ENCODE peak calls at places on chromosomes 7 and 10, in six cellular contexts. One of them, this sample, is unnamed.

GRCh38 chr10:115720121-115720520 is 552.9 kb downstream of the GFRA1 start:
- DNase-seq in H9: no peak
- DNase-seq in WTC11: no peak
- DNase-seq in body of pancreas: no peak
- DNase-seq in NB4: no peak
- DNase-seq in IMR-90: no peak
- DNase-seq in this sample: no peak

GRCh38 chr10:100346351-100346764 is 675 bp upstream of the SCD start:
- DNase-seq in NB4: peak
- DNase-seq in body of pancreas: peak
- DNase-seq in H9: peak
- DNase-seq in IMR-90: peak
- DNase-seq in WTC11: peak
- DNase-seq in this sample: peak

GRCh38 chr7:70951271-70951962 is 180.5 kb upstream of the GALNT17 start:
- DNase-seq in IMR-90: no peak
- DNase-seq in body of pancreas: no peak
- DNase-seq in H9: peak
- DNase-seq in NB4: no peak
- DNase-seq in WTC11: no peak
- DNase-seq in this sample: no peak

GRCh38 chr10:125123363-125124113 is 36.8 kb downstream of the CTBP2 start:
- DNase-seq in NB4: no peak
- DNase-seq in H9: no peak
- DNase-seq in IMR-90: peak
- DNase-seq in WTC11: no peak
- DNase-seq in body of pancreas: peak
- DNase-seq in this sample: no peak

GRCh38 chr10:33134011-33134751 is 176.2 kb upstream of the ITGB1 start:
- DNase-seq in H9: no peak
- DNase-seq in body of pancreas: peak
- DNase-seq in WTC11: no peak
- DNase-seq in IMR-90: peak
- DNase-seq in NB4: peak
- DNase-seq in this sample: no peak

GRCh38 chr10:49076741-49077521 is 38.4 kb downstream of the VSTM4 start:
- DNase-seq in H9: no peak
- DNase-seq in WTC11: no peak
- DNase-seq in body of pancreas: no peak
- DNase-seq in IMR-90: no peak
- DNase-seq in NB4: no peak
- DNase-seq in this sample: no peak

GRCh38 chr10:132987671-132988571 is 45.6 kb upstream of the CFAP46 start:
- DNase-seq in NB4: peak
- DNase-seq in H9: no peak
- DNase-seq in IMR-90: peak
- DNase-seq in body of pancreas: no peak
- DNase-seq in WTC11: no peak
- DNase-seq in this sample: peak

GRCh38 chr7:30091431-30092386 is 43.1 kb upstream of the MTURN start:
- DNase-seq in IMR-90: peak
- DNase-seq in NB4: no peak
- DNase-seq in WTC11: no peak
- DNase-seq in body of pancreas: no peak
- DNase-seq in H9: no peak
- DNase-seq in this sample: no peak

GRCh38 chr7:3495530-3495929 is 194.5 kb downstream of the SDK1 start:
- DNase-seq in H9: no peak
- DNase-seq in body of pancreas: no peak
- DNase-seq in NB4: no peak
- DNase-seq in IMR-90: no peak
- DNase-seq in WTC11: no peak
- DNase-seq in this sample: peak

GRCh38 chr7:104231054-104232046 is 23.5 kb upstream of the ORC5 start:
- DNase-seq in WTC11: peak
- DNase-seq in NB4: peak
- DNase-seq in H9: peak
- DNase-seq in IMR-90: peak
- DNase-seq in body of pancreas: peak
- DNase-seq in this sample: peak

GRCh38 chr7:142298631-142299030 is 40.8 kb upstream of the PRSS58 start:
- DNase-seq in NB4: peak
- DNase-seq in H9: no peak
- DNase-seq in IMR-90: no peak
- DNase-seq in body of pancreas: no peak
- DNase-seq in WTC11: no peak
- DNase-seq in this sample: no peak

GRCh38 chr7:93179173-93179572 is 31.0 kb upstream of the SAMD9L start:
- DNase-seq in WTC11: no peak
- DNase-seq in NB4: no peak
- DNase-seq in H9: no peak
- DNase-seq in IMR-90: no peak
- DNase-seq in body of pancreas: no peak
- DNase-seq in this sample: no peak

GRCh38 chr7:37069336-37069735 is 345.0 kb upstream of the AOAH start:
- DNase-seq in WTC11: no peak
- DNase-seq in body of pancreas: no peak
- DNase-seq in IMR-90: no peak
- DNase-seq in NB4: no peak
- DNase-seq in H9: no peak
- DNase-seq in this sample: no peak
- TF ChIP-seq CTCF in WTC11: no peak
- TF ChIP-seq CTCF in body of pancreas: no peak
- TF ChIP-seq CTCF in IMR-90: no peak
- TF ChIP-seq CTCF in NB4: no peak
- TF ChIP-seq CTCF in H9: no peak
- TF ChIP-seq CTCF in this sample: no peak

GRCh38 chr7:1640376-1641172 is 29.5 kb upstream of the ELFN1 start:
- DNase-seq in IMR-90: no peak
- DNase-seq in NB4: no peak
- DNase-seq in body of pancreas: no peak
- DNase-seq in WTC11: no peak
- DNase-seq in H9: no peak
- DNase-seq in this sample: no peak
- TF ChIP-seq CTCF in IMR-90: no peak
- TF ChIP-seq CTCF in NB4: peak
- TF ChIP-seq CTCF in body of pancreas: no peak
- TF ChIP-seq CTCF in WTC11: peak
- TF ChIP-seq CTCF in H9: peak
- TF ChIP-seq CTCF in this sample: no peak

GRCh38 chr7:68421712-68422111 is 1176.6 kb upstream of the AUTS2 start:
- DNase-seq in WTC11: no peak
- DNase-seq in NB4: no peak
- DNase-seq in body of pancreas: no peak
- DNase-seq in IMR-90: no peak
- DNase-seq in H9: no peak
- DNase-seq in this sample: no peak

GRCh38 chr7:68420342-68420750 is 1177.9 kb upstream of the AUTS2 start:
- DNase-seq in NB4: no peak
- DNase-seq in body of pancreas: no peak
- DNase-seq in IMR-90: no peak
- DNase-seq in H9: no peak
- DNase-seq in WTC11: no peak
- DNase-seq in this sample: no peak

GRCh38 chr7:68429376-68430117 is 1168.7 kb upstream of the AUTS2 start:
- DNase-seq in NB4: no peak
- DNase-seq in IMR-90: no peak
- DNase-seq in WTC11: no peak
- DNase-seq in body of pancreas: no peak
- DNase-seq in H9: no peak
- DNase-seq in this sample: no peak

GRCh38 chr7:68424643-68425297 is 1173.5 kb upstream of the AUTS2 start:
- DNase-seq in IMR-90: no peak
- DNase-seq in NB4: no peak
- DNase-seq in WTC11: no peak
- DNase-seq in H9: no peak
- DNase-seq in body of pancreas: no peak
- DNase-seq in this sample: no peak

DNA sequence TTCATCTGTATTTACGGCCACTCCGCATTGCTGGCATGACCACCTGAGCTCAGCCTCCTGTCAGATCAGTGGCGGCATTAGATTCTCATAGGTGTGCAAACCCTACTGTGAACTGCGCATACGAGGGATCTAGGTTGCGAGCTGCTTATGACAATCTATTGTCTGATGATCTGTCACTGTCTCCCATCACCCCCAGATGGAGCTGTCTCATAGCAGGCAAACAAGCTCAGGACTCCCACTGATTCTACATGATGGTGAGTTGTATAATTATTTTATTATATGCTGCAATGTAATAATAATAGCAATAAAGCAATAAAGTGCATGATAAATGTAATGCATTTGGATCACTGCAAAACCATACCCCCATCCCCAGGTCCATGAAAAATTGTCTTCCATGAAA is 1172.9 kb upstream of the AUTS2 start:
- DNase-seq in WTC11: no peak
- DNase-seq in NB4: no peak
- DNase-seq in IMR-90: no peak
- DNase-seq in H9: no peak
- DNase-seq in body of pancreas: no peak
- DNase-seq in this sample: no peak
- TF ChIP-seq CTCF in WTC11: no peak
- TF ChIP-seq CTCF in NB4: peak
- TF ChIP-seq CTCF in IMR-90: no peak
- TF ChIP-seq CTCF in H9: peak
- TF ChIP-seq CTCF in body of pancreas: no peak
- TF ChIP-seq CTCF in this sample: no peak

GRCh38 chr7:5423844-5424688 is 432 bp upstream of the TNRC18 start:
- DNase-seq in H9: peak
- DNase-seq in body of pancreas: peak
- DNase-seq in NB4: peak
- DNase-seq in WTC11: peak
- DNase-seq in IMR-90: peak
- DNase-seq in this sample: peak

GRCh38 chr7:5421626-5422323 is 1.9 kb downstream of the TNRC18 start:
- DNase-seq in H9: no peak
- DNase-seq in WTC11: no peak
- DNase-seq in IMR-90: peak
- DNase-seq in body of pancreas: peak
- DNase-seq in NB4: peak
- DNase-seq in this sample: no peak

GRCh38 chr7:5420841-5421625 is 2.6 kb downstream of the TNRC18 start:
- DNase-seq in WTC11: no peak
- DNase-seq in H9: no peak
- DNase-seq in body of pancreas: peak
- DNase-seq in NB4: peak
- DNase-seq in IMR-90: no peak
- DNase-seq in this sample: peak

GRCh38 chr7:5423272-5423843 is at the start of gene TNRC18:
- DNase-seq in H9: no peak
- DNase-seq in body of pancreas: peak
- DNase-seq in IMR-90: no peak
- DNase-seq in WTC11: peak
- DNase-seq in NB4: peak
- DNase-seq in this sample: peak

DNA sequence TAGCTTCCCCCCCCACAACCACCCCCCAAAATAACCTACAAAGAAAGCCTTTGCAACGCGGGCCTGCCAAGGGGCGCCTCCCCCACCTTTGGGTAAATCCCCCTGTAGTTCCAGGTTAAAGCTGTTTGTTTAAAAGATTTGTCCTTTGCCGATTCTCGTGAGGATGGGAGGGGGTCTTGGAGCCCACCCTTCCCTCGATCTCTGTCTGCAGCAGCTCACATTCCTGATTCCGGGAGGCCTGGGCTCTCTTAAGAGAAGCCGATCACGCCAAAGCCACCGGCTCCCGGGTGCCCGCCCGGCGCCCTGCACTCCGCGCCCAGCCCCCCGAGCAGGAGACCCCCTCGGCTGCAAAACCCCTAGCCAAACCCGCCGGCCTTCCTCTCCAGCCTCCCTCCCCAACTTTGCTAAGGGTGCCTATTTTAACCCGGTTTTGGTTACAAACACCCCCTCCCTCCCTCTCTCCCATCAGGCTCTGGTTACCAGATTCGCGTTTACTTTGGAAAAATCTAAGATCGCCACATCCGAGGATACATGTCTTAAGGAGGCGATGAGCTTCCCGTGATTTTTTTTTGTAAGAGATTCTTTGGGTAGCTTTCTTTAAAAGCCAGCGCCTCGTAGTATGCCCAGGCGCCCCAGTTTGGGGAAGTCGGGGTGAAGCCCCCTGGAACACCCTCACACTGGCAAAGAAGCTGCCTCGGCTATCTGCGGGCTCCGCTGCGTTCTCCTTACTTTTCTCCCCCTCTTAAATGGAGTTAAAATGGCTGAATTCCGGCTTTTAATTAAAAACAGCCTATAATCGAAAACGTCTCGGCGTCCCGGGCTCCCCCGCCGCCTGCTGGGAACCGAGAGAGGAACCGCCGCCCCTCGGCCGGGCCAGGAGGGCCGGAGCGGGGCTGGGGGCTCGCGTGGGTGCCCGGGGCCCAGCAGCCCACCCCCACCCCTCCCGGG is 1.0 kb downstream of the TNRC18 start:
- DNase-seq in IMR-90: peak
- DNase-seq in H9: no peak
- DNase-seq in WTC11: no peak
- DNase-seq in body of pancreas: no peak
- DNase-seq in NB4: peak
- DNase-seq in this sample: peak
- TF ChIP-seq CTCF in IMR-90: peak
- TF ChIP-seq CTCF in H9: no peak
- TF ChIP-seq CTCF in WTC11: no peak
- TF ChIP-seq CTCF in body of pancreas: no peak
- TF ChIP-seq CTCF in NB4: no peak
- TF ChIP-seq CTCF in this sample: peak

GRCh38 chr10:1182280-1183032 is 126.3 kb downstream of the WDR37 start:
- DNase-seq in H9: no peak
- DNase-seq in NB4: no peak
- DNase-seq in body of pancreas: no peak
- DNase-seq in WTC11: no peak
- DNase-seq in IMR-90: no peak
- DNase-seq in this sample: no peak

GRCh38 chr10:1183033-1183396 is 126.8 kb downstream of the WDR37 start:
- DNase-seq in NB4: no peak
- DNase-seq in WTC11: no peak
- DNase-seq in IMR-90: no peak
- DNase-seq in H9: no peak
- DNase-seq in body of pancreas: no peak
- DNase-seq in this sample: peak

GRCh38 chr10:1179346-1180070 is 123.3 kb downstream of the WDR37 start:
- DNase-seq in body of pancreas: no peak
- DNase-seq in IMR-90: no peak
- DNase-seq in H9: no peak
- DNase-seq in WTC11: no peak
- DNase-seq in NB4: no peak
- DNase-seq in this sample: no peak

GRCh38 chr10:1180071-1180730 is 124.0 kb downstream of the WDR37 start:
- DNase-seq in IMR-90: no peak
- DNase-seq in NB4: no peak
- DNase-seq in body of pancreas: no peak
- DNase-seq in WTC11: peak
- DNase-seq in H9: no peak
- DNase-seq in this sample: no peak

DNA sequence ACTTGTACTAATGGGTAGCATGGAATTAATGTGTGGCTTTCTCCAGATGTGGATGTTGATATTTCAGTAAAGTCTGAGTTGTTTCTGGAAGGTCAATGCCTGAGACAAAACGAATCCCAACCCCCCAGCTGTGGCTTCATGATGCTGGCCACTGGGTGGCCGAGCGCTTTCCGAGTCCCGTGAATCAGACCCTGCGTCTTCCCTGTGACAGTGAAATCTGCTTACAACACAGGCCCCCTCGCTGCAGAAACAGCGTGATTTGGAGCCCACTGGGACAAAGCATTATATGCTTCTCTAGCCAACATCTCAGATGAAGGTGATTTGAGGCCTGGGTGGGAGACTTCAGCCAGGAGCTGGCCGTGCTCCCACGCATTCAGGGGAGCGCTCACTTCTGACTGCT is 124.7 kb downstream of the WDR37 start:
- DNase-seq in IMR-90: no peak
- DNase-seq in H9: no peak
- DNase-seq in WTC11: no peak
- DNase-seq in body of pancreas: no peak
- DNase-seq in NB4: no peak
- DNase-seq in this sample: no peak
- TF ChIP-seq CTCF in IMR-90: no peak
- TF ChIP-seq CTCF in H9: peak
- TF ChIP-seq CTCF in WTC11: no peak
- TF ChIP-seq CTCF in body of pancreas: no peak
- TF ChIP-seq CTCF in NB4: no peak
- TF ChIP-seq CTCF in this sample: no peak